ENCODE peak calls at places on chromosomes 2 and 18, in four cellular contexts. Y, G, U and R are unnamed samples.

GRCh38 chr2:207275779-207276178 is 110.0 kb upstream of the KLF7 start:
- DNase-seq in Y (no peak), G (no peak), U (no peak), R (no peak)

GRCh38 chr18:34385306-34385705 is 160.6 kb upstream of the NOL4 start:
- DNase-seq in Y (no peak), G (no peak), U (no peak), R (no peak)

GRCh38 chr2:163703386-163703785 is 32.4 kb downstream of the FIGN start:
- DNase-seq in Y (no peak), G (no peak), U (no peak), R (no peak)

GRCh38 chr2:239166201-239166834 is 234.5 kb downstream of the HDAC4 start:
- DNase-seq in Y (no peak), G (no peak), U (no peak), R (peak)

GRCh38 chr2:127093648-127094210 is 13.2 kb downstream of the BIN1 start:
- DNase-seq in Y (no peak), G (peak), U (no peak), R (peak)

GRCh38 chr2:144711546-144712276 is 191.8 kb upstream of the ZEB2 start:
- DNase-seq in Y (no peak), G (peak), U (no peak), R (peak)

GRCh38 chr2:142165790-142166189 is 35.0 kb upstream of the LRP1B start:
- DNase-seq in Y (no peak), G (peak), U (peak), R (no peak)

GRCh38 chr2:40218679-40219078 is 233.2 kb downstream of the SLC8A1 start:
- DNase-seq in Y (peak), G (no peak), U (no peak), R (no peak)

GRCh38 chr2:238439093-238439849 is 12.5 kb downstream of the ASB1 start:
- DNase-seq in Y (no peak), G (no peak), U (no peak), R (no peak)

GRCh38 chr2:190499976-190500588 is 34.4 kb downstream of the NEMP2 start:
- DNase-seq in Y (no peak), G (no peak), U (no peak), R (no peak)

GRCh38 chr18:24868760-24869237 is 408.4 kb downstream of the HRH4 start:
- DNase-seq in Y (no peak), G (no peak), U (no peak), R (no peak)

GRCh38 chr18:7062844-7063243 is 54.8 kb downstream of the LAMA1 start:
- DNase-seq in Y (no peak), G (no peak), U (no peak), R (no peak)

GRCh38 chr2:133839677-133840076 is 271.4 kb upstream of the NCKAP5 start:
- DNase-seq in Y (no peak), G (no peak), U (no peak), R (no peak)

GRCh38 chr18:79772865-79773696 is 24.7 kb upstream of the KCNG2 start:
- DNase-seq in Y (no peak), G (no peak), U (no peak), R (no peak)

GRCh38 chr2:119219873-119220272 is 3.8 kb upstream of the STEAP3 start:
- DNase-seq in Y (no peak), G (no peak), U (no peak), R (no peak)

GRCh38 chr2:71952572-71953188 is 195.0 kb downstream of the CYP26B1 start:
- DNase-seq in Y (no peak), G (no peak), U (no peak), R (no peak)

GRCh38 chr18:75159238-75159518 is 49.8 kb downstream of the PTGR3 start:
- DNase-seq in Y (no peak), G (no peak), U (no peak), R (no peak)

GRCh38 chr18:37717098-37717497 is 151.5 kb upstream of the CELF4 start:
- DNase-seq in Y (no peak), G (no peak), U (no peak), R (no peak)

GRCh38 chr2:214934006-214934405 is 124.5 kb upstream of the BARD1 start:
- DNase-seq in Y (no peak), G (no peak), U (no peak), R (no peak)

GRCh38 chr18:68763082-68763481 is 34.8 kb upstream of the CCDC102B start:
- DNase-seq in Y (no peak), G (no peak), U (no peak), R (no peak)

GRCh38 chr2:134275058-134275862 is 21.4 kb downstream of the MGAT5 start:
- DNase-seq in Y (no peak), G (no peak), U (peak), R (no peak)

GRCh38 chr2:9573013-9573708 is 17.5 kb upstream of the ADAM17 start:
- DNase-seq in Y (no peak), G (no peak), U (no peak), R (no peak)

GRCh38 chr2:29113027-29113686 is 2.1 kb upstream of the CLIP4 start:
- DNase-seq in Y (no peak), G (no peak), U (no peak), R (no peak)

GRCh38 chr18:34806527-34806926 is 96.4 kb downstream of the DTNA start:
- DNase-seq in Y (no peak), G (no peak), U (no peak), R (no peak)

GRCh38 chr18:33924576-33924975 is 300.1 kb downstream of the NOL4 start:
- DNase-seq in Y (no peak), G (no peak), U (no peak), R (no peak)

GRCh38 chr2:6325616-6326015 is 540.1 kb downstream of the CMPK2 start:
- DNase-seq in Y (no peak), G (no peak), U (no peak), R (no peak)

GRCh38 chr2:10194021-10194820 is 71.7 kb downstream of the RRM2 start:
- DNase-seq in Y (no peak), G (no peak), U (no peak), R (no peak)

GRCh38 chr2:166671831-166672230 is 177.8 kb upstream of the SCN7A start:
- DNase-seq in Y (no peak), G (no peak), U (no peak), R (no peak)

GRCh38 chr2:88187038-88187676 is 17.0 kb downstream of the THNSL2 start:
- DNase-seq in Y (peak), G (peak), U (peak), R (peak)

GRCh38 chr18:7255054-7255453 is 24.2 kb downstream of the LRRC30 start:
- DNase-seq in Y (no peak), G (no peak), U (no peak), R (no peak)

GRCh38 chr18:23012249-23012648 is 79.1 kb downstream of the RBBP8 start:
- DNase-seq in Y (no peak), G (no peak), U (no peak), R (no peak)

GRCh38 chr2:223921204-223921603 is 23.9 kb downstream of the WDFY1 start:
- DNase-seq in Y (no peak), G (no peak), U (no peak), R (no peak)

GRCh38 chr2:167478196-167478595 is 589.9 kb downstream of the XIRP2 start:
- DNase-seq in Y (no peak), G (no peak), U (no peak), R (no peak)

GRCh38 chr2:16948073-16948472 is 282.4 kb upstream of the CYRIA start:
- DNase-seq in Y (no peak), G (peak), U (no peak), R (no peak)

GRCh38 chr2:211982162-211982561 is 556.4 kb downstream of the ERBB4 start:
- DNase-seq in Y (no peak), G (no peak), U (no peak), R (no peak)

GRCh38 chr2:234269769-234270204 is 219.3 kb downstream of the SPP2 start:
- DNase-seq in Y (no peak), G (no peak), U (no peak), R (no peak)

DNA sequence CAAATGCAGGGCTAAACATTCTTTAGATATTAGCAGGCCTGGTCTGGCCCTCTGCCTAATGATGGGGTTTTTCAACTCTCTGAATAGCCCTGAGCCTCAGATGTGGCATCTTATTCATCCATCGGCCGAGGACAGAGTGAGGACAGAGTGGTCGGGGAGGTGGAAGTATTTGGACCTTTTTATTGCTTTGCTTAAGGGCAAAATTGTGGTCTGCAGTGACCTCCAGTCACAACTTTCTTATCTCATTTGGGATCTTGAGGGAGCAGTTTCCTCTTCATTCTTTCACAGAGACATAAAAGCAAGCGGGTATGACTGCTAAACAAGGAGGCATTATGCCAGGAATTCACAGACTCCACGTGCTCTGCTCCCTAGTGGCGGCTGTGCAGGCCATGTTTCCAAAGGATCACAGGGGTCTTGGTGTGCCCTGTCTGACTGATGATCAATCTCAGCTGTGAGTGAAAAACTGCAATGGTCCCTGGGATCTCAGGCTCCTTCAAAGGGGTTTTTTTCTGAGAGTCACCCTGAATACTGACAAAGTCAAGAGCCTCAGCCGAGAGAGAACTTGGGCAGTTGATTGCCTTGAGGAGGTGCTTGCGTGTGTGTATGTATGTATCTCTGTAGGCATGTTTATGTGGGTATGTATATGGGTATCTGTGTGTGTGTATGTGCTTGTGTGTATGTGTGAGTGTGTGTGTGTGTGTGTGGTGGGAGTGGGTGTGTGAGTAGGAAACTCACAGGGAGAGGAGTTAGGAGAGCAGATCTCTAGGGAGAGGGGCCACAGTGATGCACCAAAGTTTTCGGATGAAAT is 47.6 kb downstream of the RAPGEF4 start:
- DNase-seq in Y (no peak), G (no peak), U (no peak), R (no peak)
- TF ChIP-seq CTCF in Y (no peak), G (no peak), U (no peak), R (no peak)

GRCh38 chr2:36535099-36535498 is 62.9 kb downstream of the FEZ2 start:
- DNase-seq in Y (no peak), G (no peak), U (no peak), R (no peak)

GRCh38 chr2:36538345-36538744 is 59.6 kb downstream of the FEZ2 start:
- DNase-seq in Y (no peak), G (no peak), U (no peak), R (no peak)

GRCh38 chr2:36534275-36534799 is 63.6 kb downstream of the FEZ2 start:
- DNase-seq in Y (no peak), G (no peak), U (no peak), R (no peak)

GRCh38 chr2:36539631-36540030 is 58.3 kb downstream of the FEZ2 start:
- DNase-seq in Y (no peak), G (no peak), U (peak), R (no peak)

GRCh38 chr2:36536776-36537175 is 61.2 kb downstream of the FEZ2 start:
- DNase-seq in Y (no peak), G (no peak), U (no peak), R (no peak)
- TF ChIP-seq CTCF in Y (no peak), G (no peak), U (no peak), R (no peak)

GRCh38 chr2:129887688-129888266 is 91.7 kb upstream of the RAB6C start:
- DNase-seq in Y (no peak), G (no peak), U (no peak), R (no peak)

GRCh38 chr2:129883121-129883520 is 96.3 kb upstream of the RAB6C start:
- DNase-seq in Y (no peak), G (no peak), U (no peak), R (no peak)

GRCh38 chr2:129884221-129884786 is 95.2 kb upstream of the RAB6C start:
- DNase-seq in Y (no peak), G (no peak), U (no peak), R (no peak)

GRCh38 chr2:129888461-129888860 is 91.0 kb upstream of the RAB6C start:
- DNase-seq in Y (no peak), G (no peak), U (no peak), R (no peak)

GRCh38 chr2:129885735-129886134 is 93.7 kb upstream of the RAB6C start:
- DNase-seq in Y (no peak), G (peak), U (no peak), R (peak)
- TF ChIP-seq CTCF in Y (no peak), G (peak), U (peak), R (no peak)

GRCh38 chr18:42404151-42404550 is 449.1 kb downstream of the PIK3C3 start:
- DNase-seq in Y (no peak), G (no peak), U (no peak), R (no peak)

DNA sequence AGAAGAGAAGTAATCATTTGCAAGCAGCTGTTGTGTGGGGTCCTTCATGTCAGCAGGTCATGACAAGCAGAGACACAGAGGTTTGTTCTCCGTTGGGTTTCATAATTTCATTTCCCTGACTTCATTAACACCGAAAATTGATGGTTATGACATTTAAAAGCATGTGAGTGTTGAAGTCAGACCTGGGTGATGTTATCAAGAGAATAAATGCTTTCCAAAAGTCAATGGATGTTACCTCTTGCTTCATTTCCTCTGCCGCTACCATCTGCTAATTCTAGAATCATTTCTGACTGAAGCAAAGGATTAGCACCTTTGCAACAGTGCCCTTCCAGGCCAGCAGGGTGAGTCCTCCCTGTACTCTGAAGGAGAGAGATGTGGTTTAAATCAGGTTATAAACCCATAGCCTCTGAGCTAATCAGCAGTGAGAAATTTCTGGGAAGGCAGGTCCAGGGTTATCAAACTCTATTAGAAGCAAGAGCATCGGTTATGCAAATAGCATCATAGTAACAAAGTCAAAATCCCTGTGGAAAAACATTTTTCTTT is 446.2 kb downstream of the PIK3C3 start:
- DNase-seq in Y (no peak), G (peak), U (no peak), R (no peak)
- TF ChIP-seq CTCF in Y (no peak), G (peak), U (no peak), R (no peak)